ENCODE peak calls at places on chromosomes 11 and 22, in six cellular contexts. One of them, this sample, is unnamed.

GRCh38 chr11:111302298-111302697 is 4.0 kb downstream of the POU2AF3 start:
- DNase-seq in neural progenitor cell: no peak
- DNase-seq in HepG2: no peak
- DNase-seq in astrocyte: no peak
- DNase-seq in PC-3: no peak
- DNase-seq in GM23338: no peak
- DNase-seq in this sample: no peak

GRCh38 chr22:36016656-36017055 is 12.0 kb downstream of the RBFOX2 start:
- DNase-seq in neural progenitor cell: no peak
- DNase-seq in HepG2: no peak
- DNase-seq in astrocyte: peak; percentile 62
- DNase-seq in PC-3: no peak
- DNase-seq in GM23338: no peak
- DNase-seq in this sample: no peak

GRCh38 chr11:131858495-131858894 is 488.1 kb downstream of the NTM start:
- DNase-seq in neural progenitor cell: peak; percentile 37
- DNase-seq in HepG2: no peak
- DNase-seq in astrocyte: no peak
- DNase-seq in PC-3: no peak
- DNase-seq in GM23338: no peak
- DNase-seq in this sample: no peak

GRCh38 chr11:80958966-80959365 is 1518.1 kb upstream of the TENM4 start:
- DNase-seq in neural progenitor cell: no peak
- DNase-seq in HepG2: no peak
- DNase-seq in astrocyte: no peak
- DNase-seq in PC-3: no peak
- DNase-seq in GM23338: no peak
- DNase-seq in this sample: no peak

GRCh38 chr11:86041975-86042378 is 26.9 kb downstream of the PICALM start:
- DNase-seq in neural progenitor cell: peak; percentile 88
- DNase-seq in HepG2: peak; percentile 77
- DNase-seq in astrocyte: peak; percentile 86
- DNase-seq in PC-3: peak; percentile 92
- DNase-seq in GM23338: peak; percentile 95
- DNase-seq in this sample: peak; percentile 94

GRCh38 chr22:41177040-41177625 is 28.0 kb upstream of the L3MBTL2 start:
- DNase-seq in neural progenitor cell: no peak
- DNase-seq in HepG2: no peak
- DNase-seq in astrocyte: no peak
- DNase-seq in PC-3: no peak
- DNase-seq in GM23338: no peak
- DNase-seq in this sample: no peak

GRCh38 chr11:74141274-74141695 is 29.5 kb downstream of the C2CD3 start:
- DNase-seq in neural progenitor cell: peak; percentile 11
- DNase-seq in HepG2: peak; percentile 53
- DNase-seq in astrocyte: peak; percentile 80
- DNase-seq in PC-3: peak; percentile 83
- DNase-seq in GM23338: peak; percentile 62
- DNase-seq in this sample: no peak

GRCh38 chr22:44328762-44329161 is 16.0 kb upstream of the SHISAL1 start:
- DNase-seq in neural progenitor cell: no peak
- DNase-seq in HepG2: no peak
- DNase-seq in astrocyte: no peak
- DNase-seq in PC-3: no peak
- DNase-seq in GM23338: no peak
- DNase-seq in this sample: no peak

GRCh38 chr11:130037881-130038601 is 31.7 kb upstream of the APLP2 start:
- DNase-seq in neural progenitor cell: peak; percentile 73
- DNase-seq in HepG2: peak; percentile 66
- DNase-seq in astrocyte: peak; percentile 75
- DNase-seq in PC-3: peak; percentile 48
- DNase-seq in GM23338: peak; percentile 34
- DNase-seq in this sample: no peak

GRCh38 chr11:55707029-55707428 is 45.0 kb downstream of the OR4C6 start:
- DNase-seq in neural progenitor cell: peak; percentile 9
- DNase-seq in HepG2: peak; percentile 25
- DNase-seq in astrocyte: no peak
- DNase-seq in PC-3: peak; percentile 76
- DNase-seq in GM23338: peak; percentile 55
- DNase-seq in this sample: peak; percentile 54

GRCh38 chr11:78647986-78648875 is 73.6 kb upstream of the NARS2 start:
- DNase-seq in neural progenitor cell: no peak
- DNase-seq in HepG2: no peak
- DNase-seq in astrocyte: no peak
- DNase-seq in PC-3: no peak
- DNase-seq in GM23338: no peak
- DNase-seq in this sample: no peak

GRCh38 chr11:10878408-10879214 is 20.8 kb upstream of the ZBED5 start:
- DNase-seq in neural progenitor cell: peak; percentile 70
- DNase-seq in HepG2: peak; percentile 58
- DNase-seq in astrocyte: peak; percentile 37
- DNase-seq in PC-3: peak; percentile 79
- DNase-seq in GM23338: peak; percentile 91
- DNase-seq in this sample: peak; percentile 81

GRCh38 chr11:74257934-74258553 is 53.4 kb downstream of the P4HA3 start:
- DNase-seq in neural progenitor cell: no peak
- DNase-seq in HepG2: no peak
- DNase-seq in astrocyte: peak; percentile 49
- DNase-seq in PC-3: peak; percentile 64
- DNase-seq in GM23338: no peak
- DNase-seq in this sample: no peak

GRCh38 chr11:8382436-8383053 is 118.9 kb upstream of the LMO1 start:
- DNase-seq in neural progenitor cell: no peak
- DNase-seq in HepG2: no peak
- DNase-seq in astrocyte: peak; percentile 64
- DNase-seq in PC-3: peak; percentile 24
- DNase-seq in GM23338: no peak
- DNase-seq in this sample: peak; percentile 39

GRCh38 chr11:72446929-72447753 is 12.8 kb upstream of the CLPB start:
- DNase-seq in neural progenitor cell: peak; percentile 48
- DNase-seq in HepG2: peak; percentile 62
- DNase-seq in astrocyte: peak; percentile 59
- DNase-seq in PC-3: peak; percentile 83
- DNase-seq in GM23338: peak; percentile 79
- DNase-seq in this sample: peak; percentile 82

GRCh38 chr11:122637538-122637937 is 18.0 kb upstream of the UBASH3B start:
- DNase-seq in neural progenitor cell: no peak
- DNase-seq in HepG2: no peak
- DNase-seq in astrocyte: no peak
- DNase-seq in PC-3: no peak
- DNase-seq in GM23338: no peak
- DNase-seq in this sample: no peak

GRCh38 chr22:41638748-41639147 is 17.7 kb downstream of the XRCC6 start:
- DNase-seq in neural progenitor cell: no peak
- DNase-seq in HepG2: no peak
- DNase-seq in astrocyte: no peak
- DNase-seq in PC-3: no peak
- DNase-seq in GM23338: no peak
- DNase-seq in this sample: no peak

GRCh38 chr11:20599424-20600346 is at the start of gene SLC6A5:
- DNase-seq in neural progenitor cell: peak; percentile 94
- DNase-seq in HepG2: peak; percentile 25
- DNase-seq in astrocyte: no peak
- DNase-seq in PC-3: peak; percentile 33
- DNase-seq in GM23338: peak; percentile 96
- DNase-seq in this sample: peak; percentile 70

GRCh38 chr22:22465782-22466181 is 42.8 kb downstream of the ZNF280B start:
- DNase-seq in neural progenitor cell: no peak
- DNase-seq in HepG2: no peak
- DNase-seq in astrocyte: no peak
- DNase-seq in PC-3: no peak
- DNase-seq in GM23338: no peak
- DNase-seq in this sample: no peak

DNA sequence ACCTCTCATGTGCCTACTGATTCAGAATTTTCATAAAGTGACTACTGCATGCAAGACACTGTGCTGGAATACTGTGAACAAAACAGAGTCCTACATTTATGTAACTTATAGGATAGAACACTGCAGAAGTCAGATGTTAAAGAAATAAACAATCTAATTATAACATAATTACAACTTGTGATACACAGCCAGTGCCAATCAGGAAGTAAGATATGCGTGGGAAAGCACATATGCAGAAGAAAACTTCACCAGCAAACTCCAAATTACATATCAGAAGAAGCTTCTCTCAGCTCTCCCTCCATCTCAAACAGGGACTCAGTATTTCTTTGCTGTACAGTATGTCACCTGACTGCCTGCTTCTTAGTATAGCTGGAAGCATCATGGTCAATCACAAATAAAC is 37.4 kb downstream of the PAK1 start:
- DNase-seq in neural progenitor cell: no peak
- DNase-seq in HepG2: no peak
- DNase-seq in astrocyte: no peak
- DNase-seq in PC-3: no peak
- DNase-seq in GM23338: no peak
- DNase-seq in this sample: no peak
- H3K27ac ChIP-seq in neural progenitor cell: no peak overlapping the region
- H3K27ac ChIP-seq in HepG2: no peak overlapping the region
- H3K27ac ChIP-seq in astrocyte: no peak overlapping the region
- H3K27ac ChIP-seq in PC-3: no peak overlapping the region
- H3K27ac ChIP-seq in GM23338: peak overlapping the region; percentile 50
- H3K27ac ChIP-seq in this sample: no peak overlapping the region

GRCh38 chr11:69985654-69986420 is 92.3 kb upstream of the ANO1 start:
- DNase-seq in neural progenitor cell: peak; percentile 64
- DNase-seq in HepG2: no peak
- DNase-seq in astrocyte: no peak
- DNase-seq in PC-3: no peak
- DNase-seq in GM23338: peak; percentile 39
- DNase-seq in this sample: no peak
- TF ChIP-seq EZH2 in neural progenitor cell: peak; percentile 81
- TF ChIP-seq EZH2 in HepG2: peak; percentile 81
- TF ChIP-seq EZH2 in astrocyte: peak; percentile 93
- TF ChIP-seq EZH2 in PC-3: no peak
- TF ChIP-seq EZH2 in GM23338: peak; percentile 43
- TF ChIP-seq EZH2 in this sample: peak; percentile 86

DNA sequence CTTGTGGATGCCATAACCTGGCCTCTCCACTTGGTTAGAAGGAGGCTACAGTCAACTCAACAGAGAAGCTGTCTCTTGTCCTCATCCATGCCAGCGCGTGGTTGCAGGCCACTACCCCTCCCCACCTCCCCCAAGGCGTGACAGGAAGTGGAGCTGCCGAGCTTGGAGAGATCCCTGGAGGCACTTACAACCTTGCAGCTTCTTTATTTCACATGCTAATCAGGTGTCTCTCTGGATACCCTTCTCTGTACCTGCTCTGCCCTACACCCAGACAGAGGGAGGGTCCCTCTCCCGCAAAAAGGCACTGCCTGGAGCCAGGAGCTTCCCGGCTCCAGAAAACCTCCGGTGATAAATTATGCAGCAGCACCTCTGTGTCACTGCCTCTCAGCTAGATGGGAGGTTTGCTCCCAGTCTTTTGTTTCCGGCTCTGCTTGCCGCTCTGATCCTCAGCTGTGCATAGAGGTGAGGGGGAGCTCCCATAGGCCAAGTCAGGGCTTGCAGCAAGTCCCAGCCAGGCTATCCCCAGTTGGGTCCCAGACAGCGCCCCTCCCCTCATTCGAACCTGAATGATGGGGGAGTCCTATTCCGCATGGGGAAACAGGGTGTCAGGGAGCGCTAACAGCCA is 5.7 kb downstream of the LRP4 start:
- DNase-seq in neural progenitor cell: peak; percentile 87
- DNase-seq in HepG2: no peak
- DNase-seq in astrocyte: no peak
- DNase-seq in PC-3: peak; percentile 19
- DNase-seq in GM23338: peak; percentile 92
- DNase-seq in this sample: peak; percentile 86
- H3K27ac ChIP-seq in neural progenitor cell: peak overlapping the region; percentile 9
- H3K27ac ChIP-seq in HepG2: no peak overlapping the region
- H3K27ac ChIP-seq in astrocyte: no peak overlapping the region
- H3K27ac ChIP-seq in PC-3: no peak overlapping the region
- H3K27ac ChIP-seq in GM23338: peak overlapping the region; percentile 95
- H3K27ac ChIP-seq in this sample: peak overlapping the region; percentile 49

GRCh38 chr11:17719940-17720795 is 797 bp downstream of the MYOD1 start:
- DNase-seq in neural progenitor cell: peak; percentile 89
- DNase-seq in HepG2: no peak
- DNase-seq in astrocyte: peak; percentile 19
- DNase-seq in PC-3: no peak
- DNase-seq in GM23338: peak; percentile 79
- DNase-seq in this sample: no peak
- TF ChIP-seq EZH2 in neural progenitor cell: peak; percentile 76
- TF ChIP-seq EZH2 in HepG2: no peak
- TF ChIP-seq EZH2 in astrocyte: peak; percentile 98
- TF ChIP-seq EZH2 in PC-3: no peak
- TF ChIP-seq EZH2 in GM23338: peak; percentile 64
- TF ChIP-seq EZH2 in this sample: no peak

GRCh38 chr22:31120642-31121041 is 2.1 kb upstream of the INPP5J start:
- DNase-seq in neural progenitor cell: no peak
- DNase-seq in HepG2: no peak
- DNase-seq in astrocyte: no peak
- DNase-seq in PC-3: no peak
- DNase-seq in GM23338: no peak
- DNase-seq in this sample: no peak
- H3K27ac ChIP-seq in neural progenitor cell: no peak overlapping the region
- H3K27ac ChIP-seq in HepG2: no peak overlapping the region
- H3K27ac ChIP-seq in astrocyte: no peak overlapping the region
- H3K27ac ChIP-seq in PC-3: no peak overlapping the region
- H3K27ac ChIP-seq in GM23338: no peak overlapping the region
- H3K27ac ChIP-seq in this sample: no peak overlapping the region

GRCh38 chr11:69983571-69983877 is 94.6 kb upstream of the ANO1 start:
- DNase-seq in neural progenitor cell: no peak
- DNase-seq in HepG2: no peak
- DNase-seq in astrocyte: no peak
- DNase-seq in PC-3: no peak
- DNase-seq in GM23338: no peak
- DNase-seq in this sample: no peak

GRCh38 chr11:69986421-69987229 is 91.5 kb upstream of the ANO1 start:
- DNase-seq in neural progenitor cell: no peak
- DNase-seq in HepG2: no peak
- DNase-seq in astrocyte: no peak
- DNase-seq in PC-3: no peak
- DNase-seq in GM23338: peak; percentile 14
- DNase-seq in this sample: no peak

GRCh38 chr11:69983897-69984438 is 94.1 kb upstream of the ANO1 start:
- DNase-seq in neural progenitor cell: no peak
- DNase-seq in HepG2: no peak
- DNase-seq in astrocyte: no peak
- DNase-seq in PC-3: no peak
- DNase-seq in GM23338: no peak
- DNase-seq in this sample: no peak

GRCh38 chr11:69984457-69985261 is 93.5 kb upstream of the ANO1 start:
- DNase-seq in neural progenitor cell: peak; percentile 59
- DNase-seq in HepG2: no peak
- DNase-seq in astrocyte: no peak
- DNase-seq in PC-3: no peak
- DNase-seq in GM23338: peak; percentile 89
- DNase-seq in this sample: no peak

GRCh38 chr11:69985331-69985653 is 92.8 kb upstream of the ANO1 start:
- DNase-seq in neural progenitor cell: no peak
- DNase-seq in HepG2: no peak
- DNase-seq in astrocyte: no peak
- DNase-seq in PC-3: no peak
- DNase-seq in GM23338: peak; percentile 12
- DNase-seq in this sample: no peak
- TF ChIP-seq EZH2 in neural progenitor cell: no peak
- TF ChIP-seq EZH2 in HepG2: no peak
- TF ChIP-seq EZH2 in astrocyte: no peak
- TF ChIP-seq EZH2 in PC-3: no peak
- TF ChIP-seq EZH2 in GM23338: peak; percentile 0
- TF ChIP-seq EZH2 in this sample: no peak